ENCODE peak calls at places on chromosomes 7 and 10, in four cellular contexts. G is HFF-Myc, H is adrenal gland, E is NCI-H2081. Y is an unnamed sample.

GRCh38 chr7:128003787-128004186 is 27.4 kb downstream of the LRRC4 start:
- DNase-seq in E (no peak), H (peak), G (no peak), Y (no peak)

GRCh38 chr10:51498424-51498823 is 201.0 kb downstream of the CSTF2T start:
- DNase-seq in E (no peak), H (no peak), G (no peak), Y (no peak)

GRCh38 chr10:132104471-132105301 is 38.9 kb downstream of the JAKMIP3 start:
- DNase-seq in H (no peak), E (no peak), G (no peak), Y (no peak)

GRCh38 chr7:18503068-18503859 is 7.7 kb downstream of the HDAC9 start:
- DNase-seq in E (no peak), G (no peak), H (no peak), Y (no peak)

GRCh38 chr7:24178811-24179210 is 105.2 kb upstream of the NPY start:
- DNase-seq in G (no peak), E (no peak), H (no peak), Y (no peak)

GRCh38 chr7:16708980-16709379 is 44.6 kb upstream of the TSPAN13 start:
- DNase-seq in E (no peak), H (peak), G (peak), Y (peak)

GRCh38 chr7:157588271-157588589 is 251.4 kb downstream of the DNAJB6 start:
- DNase-seq in E (no peak), G (no peak), H (no peak), Y (no peak)

GRCh38 chr7:98619450-98620321 is 2.6 kb downstream of the NPTX2 start:
- DNase-seq in H (peak), G (no peak), E (peak), Y (peak)

GRCh38 chr7:18941197-18941596 is 176.2 kb downstream of the TWIST1 start:
- DNase-seq in E (no peak), G (no peak), H (no peak), Y (no peak)

GRCh38 chr10:96968682-96969423 is 136.8 kb downstream of the LCOR start:
- DNase-seq in G (no peak), H (no peak), E (no peak), Y (peak)

GRCh38 chr7:24508301-24508700 is 65.0 kb upstream of the PALS2 start:
- DNase-seq in G (no peak), H (no peak), E (no peak), Y (no peak)

GRCh38 chr7:48140001-48140681 is 31.1 kb upstream of the ABCA13 start:
- DNase-seq in H (no peak), G (peak), E (peak), Y (peak)

GRCh38 chr7:122887198-122887597 is 938 bp upstream of the CADPS2 start:
- DNase-seq in E (peak), G (no peak), H (peak), Y (peak)

GRCh38 chr10:75195035-75195763 is 15.4 kb upstream of the VDAC2 start:
- DNase-seq in G (peak), E (no peak), H (peak), Y (peak)

GRCh38 chr10:122674781-122675180 is 24.9 kb downstream of the C10orf120 start:
- DNase-seq in H (no peak), G (no peak), E (no peak), Y (no peak)

GRCh38 chr7:53811555-53812079 is 730.6 kb upstream of the VSTM2A start:
- DNase-seq in E (peak), G (no peak), H (peak), Y (no peak)

GRCh38 chr7:50146692-50147091 is 53.6 kb upstream of the ZPBP start:
- DNase-seq in E (peak), G (no peak), H (no peak), Y (no peak)

GRCh38 chr10:7696545-7696944 is 6.6 kb upstream of the ITIH2 start:
- DNase-seq in H (no peak), E (no peak), G (no peak), Y (peak)

GRCh38 chr7:5354460-5355279 is 69.0 kb downstream of the TNRC18 start:
- DNase-seq in E (peak), G (no peak), H (peak), Y (peak)

GRCh38 chr10:21776883-21777282 is 226.6 kb downstream of the DNAJC1 start:
- DNase-seq in G (no peak), H (no peak), E (no peak), Y (no peak)

GRCh38 chr7:91357929-91358328 is 93.7 kb downstream of the FZD1 start:
- DNase-seq in G (no peak), H (no peak), E (no peak), Y (peak)

GRCh38 chr7:108028111-108028510 is 25.1 kb upstream of the LAMB1 start:
- DNase-seq in G (no peak), H (no peak), E (no peak), Y (no peak)

GRCh38 chr10:99431190-99431549 is 746 bp upstream of the GOT1 start:
- DNase-seq in H (peak), G (no peak), E (no peak), Y (peak)